ENCODE peak calls at places on chromosomes 6 and 20, in seven cellular contexts. One of them, this sample, is unnamed.

GRCh38 chr6:111173341-111173740 is 86.0 kb downstream of the SLC16A10 start:
- DNase-seq in lower leg skin: no peak
- DNase-seq in stimulated activated naive CD4-positive, alpha-beta T cell: no peak
- DNase-seq in BE2C: no peak
- DNase-seq in fibroblast of villous mesenchyme: no peak
- DNase-seq in nephron progenitor cell: no peak
- DNase-seq in activated naive CD8-positive, alpha-beta T cell treated with anti-CD3 and anti-CD28 coated beads, Interleukin-2, amount 50 U/mL, for 24 hours: no peak
- DNase-seq in this sample: no peak

GRCh38 chr6:8277769-8278168 is 157.6 kb downstream of the SLC35B3 start:
- DNase-seq in activated naive CD8-positive, alpha-beta T cell treated with anti-CD3 and anti-CD28 coated beads, Interleukin-2, amount 50 U/mL, for 24 hours: no peak
- DNase-seq in lower leg skin: no peak
- DNase-seq in BE2C: peak
- DNase-seq in nephron progenitor cell: peak
- DNase-seq in stimulated activated naive CD4-positive, alpha-beta T cell: no peak
- DNase-seq in fibroblast of villous mesenchyme: no peak
- DNase-seq in this sample: no peak

GRCh38 chr6:105879902-105880547 is 206.1 kb upstream of the PRDM1 start:
- DNase-seq in activated naive CD8-positive, alpha-beta T cell treated with anti-CD3 and anti-CD28 coated beads, Interleukin-2, amount 50 U/mL, for 24 hours: peak
- DNase-seq in nephron progenitor cell: no peak
- DNase-seq in BE2C: no peak
- DNase-seq in fibroblast of villous mesenchyme: no peak
- DNase-seq in stimulated activated naive CD4-positive, alpha-beta T cell: no peak
- DNase-seq in lower leg skin: peak
- DNase-seq in this sample: peak

GRCh38 chr6:14276667-14277404 is 159.3 kb downstream of the CD83 start:
- DNase-seq in BE2C: no peak
- DNase-seq in lower leg skin: no peak
- DNase-seq in fibroblast of villous mesenchyme: no peak
- DNase-seq in activated naive CD8-positive, alpha-beta T cell treated with anti-CD3 and anti-CD28 coated beads, Interleukin-2, amount 50 U/mL, for 24 hours: no peak
- DNase-seq in nephron progenitor cell: no peak
- DNase-seq in stimulated activated naive CD4-positive, alpha-beta T cell: peak
- DNase-seq in this sample: peak

GRCh38 chr6:13908955-13909381 is 15.8 kb upstream of the RNF182 start:
- DNase-seq in activated naive CD8-positive, alpha-beta T cell treated with anti-CD3 and anti-CD28 coated beads, Interleukin-2, amount 50 U/mL, for 24 hours: peak
- DNase-seq in lower leg skin: no peak
- DNase-seq in fibroblast of villous mesenchyme: peak
- DNase-seq in BE2C: peak
- DNase-seq in stimulated activated naive CD4-positive, alpha-beta T cell: peak
- DNase-seq in nephron progenitor cell: peak
- DNase-seq in this sample: peak

GRCh38 chr6:43125119-43125518 is 46.0 kb upstream of the SRF start:
- DNase-seq in stimulated activated naive CD4-positive, alpha-beta T cell: no peak
- DNase-seq in fibroblast of villous mesenchyme: peak
- DNase-seq in activated naive CD8-positive, alpha-beta T cell treated with anti-CD3 and anti-CD28 coated beads, Interleukin-2, amount 50 U/mL, for 24 hours: no peak
- DNase-seq in BE2C: peak
- DNase-seq in nephron progenitor cell: no peak
- DNase-seq in lower leg skin: no peak
- DNase-seq in this sample: no peak

GRCh38 chr6:111615916-111616612 is 10.4 kb upstream of the TRAF3IP2 start:
- DNase-seq in fibroblast of villous mesenchyme: no peak
- DNase-seq in activated naive CD8-positive, alpha-beta T cell treated with anti-CD3 and anti-CD28 coated beads, Interleukin-2, amount 50 U/mL, for 24 hours: no peak
- DNase-seq in lower leg skin: no peak
- DNase-seq in nephron progenitor cell: no peak
- DNase-seq in stimulated activated naive CD4-positive, alpha-beta T cell: no peak
- DNase-seq in BE2C: no peak
- DNase-seq in this sample: no peak

GRCh38 chr6:5050009-5050408 is 35.1 kb upstream of the PPP1R3G start:
- DNase-seq in stimulated activated naive CD4-positive, alpha-beta T cell: no peak
- DNase-seq in lower leg skin: no peak
- DNase-seq in activated naive CD8-positive, alpha-beta T cell treated with anti-CD3 and anti-CD28 coated beads, Interleukin-2, amount 50 U/mL, for 24 hours: no peak
- DNase-seq in nephron progenitor cell: no peak
- DNase-seq in fibroblast of villous mesenchyme: no peak
- DNase-seq in BE2C: no peak
- DNase-seq in this sample: no peak

GRCh38 chr6:1770435-1770843 is 160.7 kb downstream of the FOXC1 start:
- DNase-seq in lower leg skin: no peak
- DNase-seq in fibroblast of villous mesenchyme: no peak
- DNase-seq in activated naive CD8-positive, alpha-beta T cell treated with anti-CD3 and anti-CD28 coated beads, Interleukin-2, amount 50 U/mL, for 24 hours: peak
- DNase-seq in BE2C: no peak
- DNase-seq in nephron progenitor cell: no peak
- DNase-seq in stimulated activated naive CD4-positive, alpha-beta T cell: no peak
- DNase-seq in this sample: peak

GRCh38 chr20:53930651-53931504 is 139.5 kb downstream of the BCAS1 start:
- DNase-seq in fibroblast of villous mesenchyme: no peak
- DNase-seq in stimulated activated naive CD4-positive, alpha-beta T cell: no peak
- DNase-seq in nephron progenitor cell: no peak
- DNase-seq in lower leg skin: no peak
- DNase-seq in BE2C: no peak
- DNase-seq in activated naive CD8-positive, alpha-beta T cell treated with anti-CD3 and anti-CD28 coated beads, Interleukin-2, amount 50 U/mL, for 24 hours: no peak
- DNase-seq in this sample: no peak

GRCh38 chr6:71481021-71481420 is 192.4 kb downstream of the OGFRL1 start:
- DNase-seq in lower leg skin: no peak
- DNase-seq in activated naive CD8-positive, alpha-beta T cell treated with anti-CD3 and anti-CD28 coated beads, Interleukin-2, amount 50 U/mL, for 24 hours: no peak
- DNase-seq in nephron progenitor cell: no peak
- DNase-seq in stimulated activated naive CD4-positive, alpha-beta T cell: no peak
- DNase-seq in fibroblast of villous mesenchyme: no peak
- DNase-seq in BE2C: no peak
- DNase-seq in this sample: no peak

GRCh38 chr6:168120390-168121307 is 41.6 kb upstream of the FRMD1 start:
- DNase-seq in stimulated activated naive CD4-positive, alpha-beta T cell: no peak
- DNase-seq in fibroblast of villous mesenchyme: no peak
- DNase-seq in BE2C: no peak
- DNase-seq in nephron progenitor cell: no peak
- DNase-seq in lower leg skin: peak
- DNase-seq in activated naive CD8-positive, alpha-beta T cell treated with anti-CD3 and anti-CD28 coated beads, Interleukin-2, amount 50 U/mL, for 24 hours: peak
- DNase-seq in this sample: no peak

GRCh38 chr6:87858440-87858839 is 156.4 kb upstream of the AKIRIN2 start:
- DNase-seq in lower leg skin: no peak
- DNase-seq in nephron progenitor cell: no peak
- DNase-seq in BE2C: no peak
- DNase-seq in activated naive CD8-positive, alpha-beta T cell treated with anti-CD3 and anti-CD28 coated beads, Interleukin-2, amount 50 U/mL, for 24 hours: no peak
- DNase-seq in stimulated activated naive CD4-positive, alpha-beta T cell: no peak
- DNase-seq in fibroblast of villous mesenchyme: peak
- DNase-seq in this sample: no peak

GRCh38 chr6:144259988-144260387 is 25.1 kb upstream of the UTRN start:
- DNase-seq in BE2C: no peak
- DNase-seq in nephron progenitor cell: no peak
- DNase-seq in stimulated activated naive CD4-positive, alpha-beta T cell: no peak
- DNase-seq in activated naive CD8-positive, alpha-beta T cell treated with anti-CD3 and anti-CD28 coated beads, Interleukin-2, amount 50 U/mL, for 24 hours: no peak
- DNase-seq in lower leg skin: no peak
- DNase-seq in fibroblast of villous mesenchyme: no peak
- DNase-seq in this sample: no peak

GRCh38 chr6:162056745-162057144 is 670.8 kb downstream of the PRKN start:
- DNase-seq in fibroblast of villous mesenchyme: no peak
- DNase-seq in lower leg skin: no peak
- DNase-seq in BE2C: no peak
- DNase-seq in activated naive CD8-positive, alpha-beta T cell treated with anti-CD3 and anti-CD28 coated beads, Interleukin-2, amount 50 U/mL, for 24 hours: no peak
- DNase-seq in nephron progenitor cell: peak
- DNase-seq in stimulated activated naive CD4-positive, alpha-beta T cell: no peak
- DNase-seq in this sample: no peak

GRCh38 chr6:109717971-109718370 is 26.9 kb downstream of the FIG4 start:
- DNase-seq in fibroblast of villous mesenchyme: no peak
- DNase-seq in nephron progenitor cell: no peak
- DNase-seq in stimulated activated naive CD4-positive, alpha-beta T cell: no peak
- DNase-seq in lower leg skin: no peak
- DNase-seq in activated naive CD8-positive, alpha-beta T cell treated with anti-CD3 and anti-CD28 coated beads, Interleukin-2, amount 50 U/mL, for 24 hours: no peak
- DNase-seq in BE2C: no peak
- DNase-seq in this sample: no peak

GRCh38 chr6:3202999-3203696 is 24.3 kb downstream of the TUBB2B start:
- DNase-seq in nephron progenitor cell: no peak
- DNase-seq in activated naive CD8-positive, alpha-beta T cell treated with anti-CD3 and anti-CD28 coated beads, Interleukin-2, amount 50 U/mL, for 24 hours: no peak
- DNase-seq in lower leg skin: no peak
- DNase-seq in fibroblast of villous mesenchyme: peak
- DNase-seq in stimulated activated naive CD4-positive, alpha-beta T cell: no peak
- DNase-seq in BE2C: no peak
- DNase-seq in this sample: no peak

GRCh38 chr6:151071295-151071694 is 168.5 kb upstream of the AKAP12 start:
- DNase-seq in stimulated activated naive CD4-positive, alpha-beta T cell: no peak
- DNase-seq in nephron progenitor cell: no peak
- DNase-seq in lower leg skin: no peak
- DNase-seq in BE2C: no peak
- DNase-seq in activated naive CD8-positive, alpha-beta T cell treated with anti-CD3 and anti-CD28 coated beads, Interleukin-2, amount 50 U/mL, for 24 hours: no peak
- DNase-seq in fibroblast of villous mesenchyme: peak
- DNase-seq in this sample: no peak

GRCh38 chr6:71250050-71250689 is 38.4 kb upstream of the OGFRL1 start:
- DNase-seq in stimulated activated naive CD4-positive, alpha-beta T cell: no peak
- DNase-seq in BE2C: no peak
- DNase-seq in activated naive CD8-positive, alpha-beta T cell treated with anti-CD3 and anti-CD28 coated beads, Interleukin-2, amount 50 U/mL, for 24 hours: no peak
- DNase-seq in nephron progenitor cell: no peak
- DNase-seq in fibroblast of villous mesenchyme: peak
- DNase-seq in lower leg skin: no peak
- DNase-seq in this sample: peak

GRCh38 chr6:42791706-42792320 is 10.0 kb downstream of the BICRAL start:
- DNase-seq in BE2C: no peak
- DNase-seq in activated naive CD8-positive, alpha-beta T cell treated with anti-CD3 and anti-CD28 coated beads, Interleukin-2, amount 50 U/mL, for 24 hours: no peak
- DNase-seq in fibroblast of villous mesenchyme: no peak
- DNase-seq in lower leg skin: no peak
- DNase-seq in stimulated activated naive CD4-positive, alpha-beta T cell: no peak
- DNase-seq in nephron progenitor cell: no peak
- DNase-seq in this sample: no peak

GRCh38 chr6:109979033-109979921 is 1.2 kb downstream of the GPR6 start:
- DNase-seq in fibroblast of villous mesenchyme: no peak
- DNase-seq in stimulated activated naive CD4-positive, alpha-beta T cell: no peak
- DNase-seq in activated naive CD8-positive, alpha-beta T cell treated with anti-CD3 and anti-CD28 coated beads, Interleukin-2, amount 50 U/mL, for 24 hours: no peak
- DNase-seq in BE2C: peak
- DNase-seq in nephron progenitor cell: peak
- DNase-seq in lower leg skin: no peak
- DNase-seq in this sample: no peak

GRCh38 chr20:11429889-11430580 is 487.7 kb upstream of the BTBD3 start:
- DNase-seq in stimulated activated naive CD4-positive, alpha-beta T cell: no peak
- DNase-seq in nephron progenitor cell: peak
- DNase-seq in activated naive CD8-positive, alpha-beta T cell treated with anti-CD3 and anti-CD28 coated beads, Interleukin-2, amount 50 U/mL, for 24 hours: no peak
- DNase-seq in lower leg skin: no peak
- DNase-seq in fibroblast of villous mesenchyme: no peak
- DNase-seq in BE2C: no peak
- DNase-seq in this sample: no peak

GRCh38 chr20:51695574-51696303 is 72.5 kb downstream of the ATP9A start:
- DNase-seq in stimulated activated naive CD4-positive, alpha-beta T cell: no peak
- DNase-seq in activated naive CD8-positive, alpha-beta T cell treated with anti-CD3 and anti-CD28 coated beads, Interleukin-2, amount 50 U/mL, for 24 hours: peak
- DNase-seq in lower leg skin: no peak
- DNase-seq in fibroblast of villous mesenchyme: peak
- DNase-seq in nephron progenitor cell: no peak
- DNase-seq in BE2C: no peak
- DNase-seq in this sample: no peak

GRCh38 chr20:35319206-35320197 is 27.3 kb upstream of the FAM83C start:
- DNase-seq in fibroblast of villous mesenchyme: peak
- DNase-seq in BE2C: no peak
- DNase-seq in activated naive CD8-positive, alpha-beta T cell treated with anti-CD3 and anti-CD28 coated beads, Interleukin-2, amount 50 U/mL, for 24 hours: no peak
- DNase-seq in stimulated activated naive CD4-positive, alpha-beta T cell: no peak
- DNase-seq in nephron progenitor cell: no peak
- DNase-seq in lower leg skin: no peak
- DNase-seq in this sample: no peak

GRCh38 chr6:128731249-128732165 is 151.4 kb upstream of the LAMA2 start:
- DNase-seq in nephron progenitor cell: peak
- DNase-seq in fibroblast of villous mesenchyme: peak
- DNase-seq in activated naive CD8-positive, alpha-beta T cell treated with anti-CD3 and anti-CD28 coated beads, Interleukin-2, amount 50 U/mL, for 24 hours: no peak
- DNase-seq in stimulated activated naive CD4-positive, alpha-beta T cell: no peak
- DNase-seq in BE2C: peak
- DNase-seq in lower leg skin: no peak
- DNase-seq in this sample: no peak

GRCh38 chr20:38089500-38089899 is 56.0 kb downstream of the RPRD1B start:
- DNase-seq in nephron progenitor cell: no peak
- DNase-seq in BE2C: no peak
- DNase-seq in fibroblast of villous mesenchyme: no peak
- DNase-seq in lower leg skin: no peak
- DNase-seq in stimulated activated naive CD4-positive, alpha-beta T cell: no peak
- DNase-seq in activated naive CD8-positive, alpha-beta T cell treated with anti-CD3 and anti-CD28 coated beads, Interleukin-2, amount 50 U/mL, for 24 hours: no peak
- DNase-seq in this sample: no peak

GRCh38 chr6:169041078-169041477 is 212.6 kb downstream of the THBS2 start:
- DNase-seq in activated naive CD8-positive, alpha-beta T cell treated with anti-CD3 and anti-CD28 coated beads, Interleukin-2, amount 50 U/mL, for 24 hours: no peak
- DNase-seq in nephron progenitor cell: no peak
- DNase-seq in stimulated activated naive CD4-positive, alpha-beta T cell: no peak
- DNase-seq in BE2C: no peak
- DNase-seq in lower leg skin: no peak
- DNase-seq in fibroblast of villous mesenchyme: no peak
- DNase-seq in this sample: no peak

GRCh38 chr6:88492241-88492640 is 326.1 kb upstream of the CNR1 start:
- DNase-seq in fibroblast of villous mesenchyme: no peak
- DNase-seq in stimulated activated naive CD4-positive, alpha-beta T cell: no peak
- DNase-seq in lower leg skin: no peak
- DNase-seq in nephron progenitor cell: no peak
- DNase-seq in activated naive CD8-positive, alpha-beta T cell treated with anti-CD3 and anti-CD28 coated beads, Interleukin-2, amount 50 U/mL, for 24 hours: no peak
- DNase-seq in BE2C: no peak
- DNase-seq in this sample: no peak

GRCh38 chr20:47453167-47453782 is 48.4 kb upstream of the NCOA3 start:
- DNase-seq in BE2C: no peak
- DNase-seq in activated naive CD8-positive, alpha-beta T cell treated with anti-CD3 and anti-CD28 coated beads, Interleukin-2, amount 50 U/mL, for 24 hours: peak
- DNase-seq in fibroblast of villous mesenchyme: peak
- DNase-seq in nephron progenitor cell: no peak
- DNase-seq in stimulated activated naive CD4-positive, alpha-beta T cell: no peak
- DNase-seq in lower leg skin: no peak
- DNase-seq in this sample: no peak

GRCh38 chr6:90180526-90180925 is 116.1 kb downstream of the BACH2 start:
- DNase-seq in activated naive CD8-positive, alpha-beta T cell treated with anti-CD3 and anti-CD28 coated beads, Interleukin-2, amount 50 U/mL, for 24 hours: no peak
- DNase-seq in lower leg skin: no peak
- DNase-seq in stimulated activated naive CD4-positive, alpha-beta T cell: no peak
- DNase-seq in BE2C: no peak
- DNase-seq in fibroblast of villous mesenchyme: no peak
- DNase-seq in nephron progenitor cell: no peak
- DNase-seq in this sample: no peak

GRCh38 chr6:1970151-1970561 is 275.2 kb downstream of the GMDS start:
- DNase-seq in nephron progenitor cell: peak
- DNase-seq in BE2C: peak
- DNase-seq in activated naive CD8-positive, alpha-beta T cell treated with anti-CD3 and anti-CD28 coated beads, Interleukin-2, amount 50 U/mL, for 24 hours: no peak
- DNase-seq in fibroblast of villous mesenchyme: peak
- DNase-seq in stimulated activated naive CD4-positive, alpha-beta T cell: no peak
- DNase-seq in lower leg skin: no peak
- DNase-seq in this sample: no peak

GRCh38 chr6:103193413-103193812 is 1666.3 kb downstream of the HACE1 start:
- DNase-seq in nephron progenitor cell: no peak
- DNase-seq in lower leg skin: no peak
- DNase-seq in fibroblast of villous mesenchyme: no peak
- DNase-seq in activated naive CD8-positive, alpha-beta T cell treated with anti-CD3 and anti-CD28 coated beads, Interleukin-2, amount 50 U/mL, for 24 hours: no peak
- DNase-seq in stimulated activated naive CD4-positive, alpha-beta T cell: no peak
- DNase-seq in BE2C: no peak
- DNase-seq in this sample: no peak

GRCh38 chr6:122673345-122673961 is 63.2 kb downstream of the PKIB start:
- DNase-seq in BE2C: no peak
- DNase-seq in stimulated activated naive CD4-positive, alpha-beta T cell: no peak
- DNase-seq in nephron progenitor cell: no peak
- DNase-seq in fibroblast of villous mesenchyme: peak
- DNase-seq in activated naive CD8-positive, alpha-beta T cell treated with anti-CD3 and anti-CD28 coated beads, Interleukin-2, amount 50 U/mL, for 24 hours: no peak
- DNase-seq in lower leg skin: no peak
- DNase-seq in this sample: no peak

GRCh38 chr6:140401666-140402255 is 1027.3 kb upstream of the CITED2 start:
- DNase-seq in fibroblast of villous mesenchyme: no peak
- DNase-seq in BE2C: no peak
- DNase-seq in lower leg skin: no peak
- DNase-seq in nephron progenitor cell: no peak
- DNase-seq in activated naive CD8-positive, alpha-beta T cell treated with anti-CD3 and anti-CD28 coated beads, Interleukin-2, amount 50 U/mL, for 24 hours: no peak
- DNase-seq in stimulated activated naive CD4-positive, alpha-beta T cell: no peak
- DNase-seq in this sample: no peak

GRCh38 chr20:19288061-19288460 is 75.6 kb downstream of the SLC24A3 start:
- DNase-seq in lower leg skin: no peak
- DNase-seq in fibroblast of villous mesenchyme: peak
- DNase-seq in activated naive CD8-positive, alpha-beta T cell treated with anti-CD3 and anti-CD28 coated beads, Interleukin-2, amount 50 U/mL, for 24 hours: no peak
- DNase-seq in nephron progenitor cell: no peak
- DNase-seq in BE2C: no peak
- DNase-seq in stimulated activated naive CD4-positive, alpha-beta T cell: no peak
- DNase-seq in this sample: no peak

GRCh38 chr20:46419882-46420281 is 13.5 kb upstream of the ELMO2 start:
- DNase-seq in activated naive CD8-positive, alpha-beta T cell treated with anti-CD3 and anti-CD28 coated beads, Interleukin-2, amount 50 U/mL, for 24 hours: no peak
- DNase-seq in nephron progenitor cell: no peak
- DNase-seq in lower leg skin: no peak
- DNase-seq in BE2C: no peak
- DNase-seq in fibroblast of villous mesenchyme: no peak
- DNase-seq in stimulated activated naive CD4-positive, alpha-beta T cell: no peak
- DNase-seq in this sample: no peak

GRCh38 chr20:24955045-24955444 is 6.0 kb downstream of the CST7 start:
- DNase-seq in nephron progenitor cell: no peak
- DNase-seq in stimulated activated naive CD4-positive, alpha-beta T cell: peak
- DNase-seq in fibroblast of villous mesenchyme: no peak
- DNase-seq in lower leg skin: no peak
- DNase-seq in BE2C: no peak
- DNase-seq in activated naive CD8-positive, alpha-beta T cell treated with anti-CD3 and anti-CD28 coated beads, Interleukin-2, amount 50 U/mL, for 24 hours: no peak
- DNase-seq in this sample: peak

GRCh38 chr6:63571382-63571882 is 848 bp upstream of the LOC128125822 start:
- DNase-seq in lower leg skin: no peak
- DNase-seq in nephron progenitor cell: no peak
- DNase-seq in BE2C: no peak
- DNase-seq in stimulated activated naive CD4-positive, alpha-beta T cell: peak
- DNase-seq in activated naive CD8-positive, alpha-beta T cell treated with anti-CD3 and anti-CD28 coated beads, Interleukin-2, amount 50 U/mL, for 24 hours: no peak
- DNase-seq in fibroblast of villous mesenchyme: peak
- DNase-seq in this sample: peak

This sample was measured in naive thymus-derived CD4-positive, alpha-beta T cell.